ENCODE peak calls at places on chromosomes 13 and 19, in seven cellular contexts. One of them, this sample, is unnamed.

GRCh38 chr13:99960663-99961440 is 10.7 kb downstream of the ZIC5 start:
- DNase-seq in A549: no peak
- DNase-seq in psoas muscle: no peak
- DNase-seq in choroid plexus epithelial cell: no peak
- DNase-seq in PC-3: no peak
- DNase-seq in retinal pigment epithelial cell: no peak
- DNase-seq in OCI-LY7: no peak
- DNase-seq in this sample: no peak

GRCh38 chr19:24063312-24063711 is 23.7 kb upstream of the ZNF254 start:
- DNase-seq in A549: no peak
- DNase-seq in PC-3: no peak
- DNase-seq in OCI-LY7: no peak
- DNase-seq in psoas muscle: no peak
- DNase-seq in choroid plexus epithelial cell: no peak
- DNase-seq in retinal pigment epithelial cell: no peak
- DNase-seq in this sample: no peak

GRCh38 chr13:75550159-75550567 is 572 bp downstream of the UCHL3 start:
- DNase-seq in choroid plexus epithelial cell: peak
- DNase-seq in A549: peak
- DNase-seq in PC-3: peak
- DNase-seq in OCI-LY7: peak
- DNase-seq in psoas muscle: no peak
- DNase-seq in retinal pigment epithelial cell: no peak
- DNase-seq in this sample: no peak

GRCh38 chr13:78712866-78713265 is 53.9 kb upstream of the OBI1 start:
- DNase-seq in choroid plexus epithelial cell: no peak
- DNase-seq in OCI-LY7: no peak
- DNase-seq in retinal pigment epithelial cell: no peak
- DNase-seq in A549: no peak
- DNase-seq in PC-3: no peak
- DNase-seq in psoas muscle: no peak
- DNase-seq in this sample: no peak

GRCh38 chr13:51502206-51502651 is 49.4 kb upstream of the INTS6 start:
- DNase-seq in OCI-LY7: no peak
- DNase-seq in PC-3: no peak
- DNase-seq in psoas muscle: no peak
- DNase-seq in choroid plexus epithelial cell: no peak
- DNase-seq in retinal pigment epithelial cell: no peak
- DNase-seq in A549: no peak
- DNase-seq in this sample: no peak

GRCh38 chr13:43284162-43284561 is 260.8 kb downstream of the DNAJC15 start:
- DNase-seq in psoas muscle: no peak
- DNase-seq in PC-3: peak
- DNase-seq in choroid plexus epithelial cell: peak
- DNase-seq in A549: no peak
- DNase-seq in OCI-LY7: no peak
- DNase-seq in retinal pigment epithelial cell: no peak
- DNase-seq in this sample: no peak

GRCh38 chr19:40466219-40467006 is at the start of gene SPTBN4:
- DNase-seq in psoas muscle: peak
- DNase-seq in retinal pigment epithelial cell: no peak
- DNase-seq in PC-3: no peak
- DNase-seq in OCI-LY7: no peak
- DNase-seq in A549: no peak
- DNase-seq in choroid plexus epithelial cell: no peak
- DNase-seq in this sample: no peak

GRCh38 chr19:1929051-1929742 is 11.8 kb upstream of the CSNK1G2 start:
- DNase-seq in retinal pigment epithelial cell: no peak
- DNase-seq in OCI-LY7: peak
- DNase-seq in choroid plexus epithelial cell: peak
- DNase-seq in PC-3: peak
- DNase-seq in psoas muscle: peak
- DNase-seq in A549: peak
- DNase-seq in this sample: no peak

GRCh38 chr13:82116422-82116989 is 1765.8 kb downstream of the SLITRK1 start:
- DNase-seq in retinal pigment epithelial cell: no peak
- DNase-seq in choroid plexus epithelial cell: no peak
- DNase-seq in A549: no peak
- DNase-seq in psoas muscle: no peak
- DNase-seq in PC-3: no peak
- DNase-seq in OCI-LY7: no peak
- DNase-seq in this sample: no peak

GRCh38 chr19:50512112-50512998 is 1.4 kb downstream of the ASPDH start:
- DNase-seq in PC-3: no peak
- DNase-seq in retinal pigment epithelial cell: no peak
- DNase-seq in psoas muscle: no peak
- DNase-seq in OCI-LY7: no peak
- DNase-seq in choroid plexus epithelial cell: no peak
- DNase-seq in A549: no peak
- DNase-seq in this sample: no peak

GRCh38 chr19:48290341-48290922 is 20.6 kb downstream of the ZNF114 start:
- DNase-seq in OCI-LY7: no peak
- DNase-seq in retinal pigment epithelial cell: no peak
- DNase-seq in A549: peak
- DNase-seq in choroid plexus epithelial cell: peak
- DNase-seq in psoas muscle: no peak
- DNase-seq in PC-3: no peak
- DNase-seq in this sample: no peak

GRCh38 chr13:29465741-29466293 is 129.7 kb downstream of the SLC7A1 start:
- DNase-seq in OCI-LY7: no peak
- DNase-seq in PC-3: peak
- DNase-seq in A549: no peak
- DNase-seq in psoas muscle: no peak
- DNase-seq in retinal pigment epithelial cell: no peak
- DNase-seq in choroid plexus epithelial cell: peak
- DNase-seq in this sample: no peak

GRCh38 chr19:33406521-33407139 is 33.1 kb downstream of the CEBPG start:
- DNase-seq in A549: peak
- DNase-seq in psoas muscle: peak
- DNase-seq in PC-3: peak
- DNase-seq in choroid plexus epithelial cell: peak
- DNase-seq in OCI-LY7: peak
- DNase-seq in retinal pigment epithelial cell: no peak
- DNase-seq in this sample: no peak

GRCh38 chr13:43572601-43573360 is 214.0 kb downstream of the ENOX1 start:
- DNase-seq in retinal pigment epithelial cell: no peak
- DNase-seq in OCI-LY7: no peak
- DNase-seq in choroid plexus epithelial cell: no peak
- DNase-seq in PC-3: peak
- DNase-seq in psoas muscle: no peak
- DNase-seq in A549: no peak
- DNase-seq in this sample: no peak

GRCh38 chr13:109939105-109939504 is 152.7 kb upstream of the IRS2 start:
- DNase-seq in PC-3: no peak
- DNase-seq in retinal pigment epithelial cell: no peak
- DNase-seq in A549: no peak
- DNase-seq in psoas muscle: no peak
- DNase-seq in OCI-LY7: no peak
- DNase-seq in choroid plexus epithelial cell: no peak
- DNase-seq in this sample: no peak

DNA sequence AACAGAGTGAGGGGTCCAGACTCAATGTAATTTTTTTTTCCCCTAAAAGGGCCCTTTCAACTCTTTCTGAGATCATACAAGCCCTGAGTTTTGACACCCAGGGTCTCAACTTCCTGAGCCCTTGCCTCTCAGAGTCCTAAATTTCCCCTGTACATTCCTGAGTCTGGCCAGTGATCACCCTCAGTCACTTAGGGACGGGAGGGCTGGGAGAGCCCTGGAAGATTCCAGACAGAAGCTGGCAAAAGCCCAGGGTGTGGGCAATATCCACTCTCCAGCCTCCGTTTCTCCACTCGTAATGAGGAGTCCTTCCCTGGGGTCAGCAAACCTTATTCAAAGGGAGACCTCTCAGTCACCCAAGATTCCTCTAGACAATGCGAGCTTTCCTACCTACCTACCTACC is 1.6 kb downstream of the PPP1R13L start:
- DNase-seq in OCI-LY7: no peak
- DNase-seq in PC-3: no peak
- DNase-seq in choroid plexus epithelial cell: no peak
- DNase-seq in retinal pigment epithelial cell: no peak
- DNase-seq in A549: no peak
- DNase-seq in psoas muscle: no peak
- DNase-seq in this sample: no peak
- H3K4me3 ChIP-seq in OCI-LY7: no peak
- H3K4me3 ChIP-seq in PC-3: peak
- H3K4me3 ChIP-seq in choroid plexus epithelial cell: no peak
- H3K4me3 ChIP-seq in retinal pigment epithelial cell: peak
- H3K4me3 ChIP-seq in A549: peak
- H3K4me3 ChIP-seq in psoas muscle: no peak
- H3K4me3 ChIP-seq in this sample: peak

GRCh38 chr19:5542665-5543064 is 25.1 kb downstream of the TINCR start:
- DNase-seq in PC-3: no peak
- DNase-seq in A549: no peak
- DNase-seq in OCI-LY7: no peak
- DNase-seq in choroid plexus epithelial cell: peak
- DNase-seq in retinal pigment epithelial cell: no peak
- DNase-seq in psoas muscle: no peak
- DNase-seq in this sample: no peak

GRCh38 chr19:5545051-5545450 is 22.7 kb downstream of the TINCR start:
- DNase-seq in PC-3: no peak
- DNase-seq in choroid plexus epithelial cell: no peak
- DNase-seq in OCI-LY7: no peak
- DNase-seq in psoas muscle: no peak
- DNase-seq in A549: no peak
- DNase-seq in retinal pigment epithelial cell: no peak
- DNase-seq in this sample: no peak

GRCh38 chr19:5545984-5546383 is 21.8 kb downstream of the TINCR start:
- DNase-seq in psoas muscle: no peak
- DNase-seq in A549: no peak
- DNase-seq in retinal pigment epithelial cell: no peak
- DNase-seq in OCI-LY7: no peak
- DNase-seq in PC-3: no peak
- DNase-seq in choroid plexus epithelial cell: no peak
- DNase-seq in this sample: no peak

GRCh38 chr19:5547881-5548280 is 19.9 kb downstream of the TINCR start:
- DNase-seq in OCI-LY7: peak
- DNase-seq in PC-3: peak
- DNase-seq in A549: peak
- DNase-seq in psoas muscle: no peak
- DNase-seq in retinal pigment epithelial cell: no peak
- DNase-seq in choroid plexus epithelial cell: peak
- DNase-seq in this sample: no peak
- TF ChIP-seq CTCF in OCI-LY7: peak
- TF ChIP-seq CTCF in PC-3: peak
- TF ChIP-seq CTCF in A549: peak
- TF ChIP-seq CTCF in psoas muscle: peak
- TF ChIP-seq CTCF in retinal pigment epithelial cell: peak
- TF ChIP-seq CTCF in choroid plexus epithelial cell: peak
- TF ChIP-seq CTCF in this sample: peak

GRCh38 chr13:57820924-57821323 is 189.4 kb downstream of the PCDH17 start:
- DNase-seq in psoas muscle: peak
- DNase-seq in PC-3: no peak
- DNase-seq in choroid plexus epithelial cell: no peak
- DNase-seq in A549: no peak
- DNase-seq in retinal pigment epithelial cell: no peak
- DNase-seq in OCI-LY7: no peak
- DNase-seq in this sample: no peak
- H3K4me3 ChIP-seq in psoas muscle: no peak
- H3K4me3 ChIP-seq in PC-3: no peak
- H3K4me3 ChIP-seq in choroid plexus epithelial cell: no peak
- H3K4me3 ChIP-seq in A549: no peak
- H3K4me3 ChIP-seq in retinal pigment epithelial cell: no peak
- H3K4me3 ChIP-seq in OCI-LY7: no peak
- H3K4me3 ChIP-seq in this sample: no peak

GRCh38 chr19:31254611-31255010 is 94.6 kb downstream of the TSHZ3 start:
- DNase-seq in choroid plexus epithelial cell: no peak
- DNase-seq in psoas muscle: no peak
- DNase-seq in retinal pigment epithelial cell: no peak
- DNase-seq in A549: no peak
- DNase-seq in PC-3: no peak
- DNase-seq in OCI-LY7: no peak
- DNase-seq in this sample: no peak

GRCh38 chr19:31253816-31254551 is 95.3 kb downstream of the TSHZ3 start:
- DNase-seq in OCI-LY7: no peak
- DNase-seq in choroid plexus epithelial cell: peak
- DNase-seq in retinal pigment epithelial cell: no peak
- DNase-seq in A549: no peak
- DNase-seq in psoas muscle: no peak
- DNase-seq in PC-3: peak
- DNase-seq in this sample: no peak

GRCh38 chr19:31252476-31252875 is 96.8 kb downstream of the TSHZ3 start:
- DNase-seq in psoas muscle: no peak
- DNase-seq in retinal pigment epithelial cell: no peak
- DNase-seq in PC-3: no peak
- DNase-seq in OCI-LY7: no peak
- DNase-seq in A549: no peak
- DNase-seq in choroid plexus epithelial cell: no peak
- DNase-seq in this sample: no peak

GRCh38 chr19:31249217-31249616 is 100.0 kb downstream of the TSHZ3 start:
- DNase-seq in choroid plexus epithelial cell: no peak
- DNase-seq in psoas muscle: no peak
- DNase-seq in OCI-LY7: no peak
- DNase-seq in A549: no peak
- DNase-seq in PC-3: no peak
- DNase-seq in retinal pigment epithelial cell: no peak
- DNase-seq in this sample: no peak
- TF ChIP-seq CTCF in choroid plexus epithelial cell: peak
- TF ChIP-seq CTCF in psoas muscle: no peak
- TF ChIP-seq CTCF in OCI-LY7: no peak
- TF ChIP-seq CTCF in A549: peak
- TF ChIP-seq CTCF in PC-3: no peak
- TF ChIP-seq CTCF in retinal pigment epithelial cell: no peak
- TF ChIP-seq CTCF in this sample: no peak